ENCODE peak calls at places on chromosome 16, in five cellular contexts. C is body of pancreas, U is esophagus squamous epithelium, Z is neural progenitor cell, L is mammary epithelial cell. G is an unnamed sample.

GRCh38 chr16:78926723-78927200 is 673.8 kb downstream of the MAF start:
- DNase-seq in C (no peak), L (no peak), U (no peak), Z (no peak), G (no peak)

GRCh38 chr16:28192811-28193529 is 18.8 kb downstream of the XPO6 start:
- DNase-seq in L (no peak), U (no peak), Z (no peak), C (no peak), G (no peak)

GRCh38 chr16:3106205-3106928 is 6.0 kb upstream of the ZNF205 start:
- DNase-seq in U (peak), Z (peak), C (peak), L (peak), G (peak)

GRCh38 chr16:15425861-15426260 is 8.5 kb upstream of the BMERB1 start:
- DNase-seq in Z (no peak), U (no peak), C (no peak), L (no peak), G (no peak)

GRCh38 chr16:52552643-52553042 is 5.7 kb upstream of the TOX3 start:
- DNase-seq in L (no peak), U (no peak), Z (no peak), C (no peak), G (no peak)

GRCh38 chr16:66717112-66717675 is 20.7 kb upstream of the CMTM4 start:
- DNase-seq in U (no peak), C (no peak), L (no peak), Z (peak), G (peak)

GRCh38 chr16:79287424-79287917 is 313.1 kb downstream of the MAF start:
- DNase-seq in L (no peak), U (no peak), C (no peak), Z (no peak), G (no peak)

GRCh38 chr16:83441523-83441922 is 366.3 kb upstream of the HSBP1 start:
- DNase-seq in L (peak), Z (no peak), C (no peak), U (no peak), G (no peak)

GRCh38 chr16:89442990-89443726 is 47.2 kb downstream of the ANKRD11 start:
- DNase-seq in U (no peak), C (peak), Z (no peak), L (peak), G (no peak)

GRCh38 chr16:7513429-7513828 is 180.8 kb downstream of the RBFOX1 start:
- DNase-seq in C (no peak), U (no peak), Z (no peak), L (no peak), G (no peak)

GRCh38 chr16:3112058-3112880 is at the start of gene ZNF205:
- DNase-seq in U (no peak), L (peak), C (peak), Z (peak), G (peak)

GRCh38 chr16:54158986-54159385 is 127.6 kb downstream of the IRX3 start:
- DNase-seq in L (no peak), Z (no peak), U (no peak), C (no peak), G (no peak)

GRCh38 chr16:9099131-9099625 is 7.7 kb downstream of the HAPSTR1 start:
- DNase-seq in L (peak), C (no peak), Z (no peak), U (no peak), G (no peak)

GRCh38 chr16:88063201-88063773 is 112.1 kb downstream of the BANP start:
- DNase-seq in L (no peak), C (no peak), U (no peak), Z (no peak), G (peak)
- H3K27ac ChIP-seq in L (no peak), C (no peak), U (no peak), Z (no peak), G (no peak)

DNA sequence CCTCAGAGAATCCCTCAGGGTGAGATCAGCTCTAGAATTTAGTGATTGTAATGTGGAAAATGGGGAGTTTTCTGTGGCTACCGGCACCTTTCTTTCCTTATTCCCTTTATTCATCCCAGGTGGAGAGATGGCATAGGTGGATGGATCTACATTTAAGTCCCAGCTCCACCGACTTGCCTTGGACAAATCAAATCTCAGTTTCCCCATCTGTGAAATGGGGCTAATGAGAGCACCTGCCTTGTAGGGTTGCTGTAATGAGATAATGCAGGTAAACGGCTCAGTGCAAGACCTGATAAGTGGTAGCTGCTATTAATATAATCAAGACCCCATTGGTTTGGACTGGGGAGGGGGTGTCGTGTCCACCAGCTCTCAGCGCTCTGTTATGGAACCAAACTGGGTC is 40.5 kb downstream of the OTOA start:
- DNase-seq in Z (no peak), L (no peak), C (no peak), U (no peak), G (no peak)
- H3K27ac ChIP-seq in Z (no peak), L (no peak), C (no peak), U (no peak), G (no peak)

GRCh38 chr16:29761882-29762281 is 16.1 kb upstream of the C16orf54 start:
- DNase-seq in L (no peak), U (no peak), Z (no peak), C (peak), G (no peak)

GRCh38 chr16:29760567-29761279 is 14.9 kb upstream of the C16orf54 start:
- DNase-seq in L (no peak), Z (no peak), C (no peak), U (no peak), G (no peak)

GRCh38 chr16:29765167-29766032 is 12.7 kb upstream of the ZG16 start:
- DNase-seq in Z (no peak), U (no peak), L (no peak), C (peak), G (no peak)

GRCh38 chr16:29767062-29767461 is 11.0 kb upstream of the ZG16 start:
- DNase-seq in C (no peak), L (no peak), U (no peak), Z (no peak), G (no peak)

GRCh38 chr16:29763326-29763725 is 14.7 kb upstream of the ZG16 start:
- DNase-seq in U (no peak), L (no peak), C (no peak), Z (no peak), G (no peak)
- H3K27ac ChIP-seq in U (no peak), L (no peak), C (no peak), Z (no peak), G (no peak)

GRCh38 chr16:68283346-68283745 is 19.0 kb downstream of the SLC7A6 start:
- DNase-seq in L (no peak), C (no peak), Z (no peak), U (no peak), G (no peak)

GRCh38 chr16:68280160-68280559 is 15.8 kb downstream of the SLC7A6 start:
- DNase-seq in U (no peak), C (no peak), L (no peak), Z (no peak), G (no peak)

GRCh38 chr16:68281368-68282063 is 17.2 kb downstream of the SLC7A6 start:
- DNase-seq in C (no peak), L (no peak), Z (no peak), U (no peak), G (no peak)

GRCh38 chr16:68283840-68284595 is 19.7 kb downstream of the SLC7A6 start:
- DNase-seq in U (no peak), Z (no peak), L (no peak), C (no peak), G (no peak)

DNA sequence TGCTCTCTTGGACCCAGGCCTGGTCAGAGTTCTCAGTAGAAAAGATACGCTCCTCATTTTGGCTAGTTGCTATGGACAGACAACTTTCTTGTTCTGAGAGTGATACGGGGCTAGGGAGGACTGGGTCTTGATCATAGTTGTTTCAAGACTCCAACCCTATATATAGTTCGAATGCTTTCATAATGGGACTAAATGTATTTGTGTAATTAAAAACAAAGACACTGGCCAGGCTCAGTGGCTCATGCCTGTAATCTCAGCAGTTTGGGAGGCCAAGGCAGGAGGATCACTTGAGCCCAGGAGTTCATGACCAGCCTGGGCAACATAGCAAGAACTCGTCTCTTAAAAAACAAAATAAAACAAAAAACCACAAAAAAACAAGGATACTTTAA is 17.7 kb downstream of the SLC7A6 start:
- DNase-seq in Z (no peak), C (no peak), L (no peak), U (no peak), G (no peak)
- H3K27ac ChIP-seq in Z (no peak), C (no peak), L (no peak), U (no peak), G (no peak)

GRCh38 chr16:10835281-10835931 is 16.8 kb upstream of the TVP23A start:
- DNase-seq in Z (no peak), U (no peak), L (no peak), C (no peak), G (no peak)

GRCh38 chr16:10834130-10834529 is 15.5 kb upstream of the TVP23A start:
- DNase-seq in L (no peak), U (no peak), C (no peak), Z (no peak), G (no peak)

GRCh38 chr16:10834766-10835165 is 16.2 kb upstream of the TVP23A start:
- DNase-seq in L (no peak), C (no peak), Z (no peak), U (no peak), G (no peak)

GRCh38 chr16:10833271-10833670 is 14.7 kb upstream of the TVP23A start:
- DNase-seq in U (no peak), L (no peak), Z (no peak), C (no peak), G (no peak)

DNA sequence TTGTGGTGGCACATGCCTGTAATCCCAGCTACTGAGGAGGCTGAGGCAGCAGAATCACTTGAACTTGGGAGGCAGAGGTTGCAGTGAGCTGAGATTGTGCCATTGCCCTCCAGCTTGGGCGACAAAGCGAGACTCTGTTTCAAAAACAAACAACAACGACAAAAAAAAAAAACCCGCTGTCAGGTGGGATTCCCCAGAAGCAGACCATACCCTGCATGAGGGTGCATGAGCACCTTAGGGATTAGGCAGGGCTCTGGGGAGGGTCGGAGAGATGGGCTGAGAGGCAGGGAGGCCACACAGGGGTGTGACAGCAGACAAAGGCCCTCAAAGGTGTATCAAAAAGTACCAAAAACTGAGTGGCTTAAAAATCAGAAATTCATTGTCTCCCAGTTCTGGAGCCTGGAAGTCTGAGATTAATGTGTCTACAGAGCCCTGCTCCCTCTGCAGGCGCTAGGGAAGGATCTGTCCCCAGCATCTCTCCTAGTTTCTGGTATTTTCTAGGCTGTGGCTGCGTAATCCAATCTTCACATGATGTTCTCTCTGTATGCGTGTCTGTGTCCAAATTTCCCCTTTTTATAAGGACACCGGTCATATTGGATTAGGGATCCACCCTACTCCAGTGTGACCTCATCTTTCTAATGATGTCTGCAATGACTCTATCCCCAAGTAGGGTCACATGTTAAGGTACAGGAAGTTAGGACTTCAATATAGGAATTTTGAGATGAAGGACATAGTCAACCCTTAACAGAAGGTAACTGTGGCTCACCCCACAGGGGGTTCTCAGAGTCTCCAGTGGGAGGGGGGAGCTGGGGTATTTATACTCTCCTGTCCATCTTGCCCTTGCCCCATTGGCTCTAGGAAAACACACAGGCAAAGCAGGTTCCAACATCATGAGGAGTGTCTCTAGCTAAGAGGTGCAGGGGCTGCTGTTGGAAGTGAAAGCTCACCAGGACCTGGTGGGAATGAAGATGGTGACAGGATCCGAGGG is 13.6 kb upstream of the TVP23A start:
- DNase-seq in Z (no peak), L (no peak), C (no peak), U (no peak), G (no peak)
- H3K27ac ChIP-seq in Z (no peak), L (no peak), C (no peak), U (no peak), G (no peak)

DNA sequence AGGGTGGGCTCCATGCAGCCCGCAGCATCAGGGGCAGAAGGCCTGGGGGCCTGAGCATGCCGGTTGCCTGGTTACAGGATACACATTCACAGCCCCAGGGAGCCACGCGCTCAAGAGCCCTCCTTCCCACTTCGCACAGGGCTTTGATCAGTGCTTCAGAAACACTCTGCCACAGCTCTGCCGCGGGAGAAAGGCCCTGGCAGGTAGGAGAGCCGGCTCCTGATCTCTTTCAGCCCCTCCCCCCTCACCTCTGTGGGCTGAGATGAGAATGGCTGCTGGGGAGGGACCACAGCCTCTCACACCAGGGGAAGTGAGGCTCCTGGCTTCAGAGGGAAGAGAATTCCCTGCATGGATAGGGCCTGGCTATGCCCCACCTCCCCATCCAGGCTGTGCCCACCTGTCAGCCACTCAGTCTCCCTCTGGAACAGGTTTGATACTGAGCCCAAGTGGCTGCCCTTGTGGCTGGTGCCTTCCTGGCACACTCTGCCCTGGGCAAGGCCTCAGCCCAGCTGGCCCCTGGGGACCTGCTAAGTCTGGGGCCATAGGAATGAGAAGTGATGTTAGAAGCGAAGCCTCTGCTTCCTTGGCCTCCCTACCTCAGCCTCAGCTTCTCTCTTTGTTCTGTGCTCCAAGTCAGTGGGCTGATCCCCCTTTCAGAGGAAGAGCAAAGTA is 8.6 kb downstream of the DOK4 start:
- DNase-seq in L (no peak), U (no peak), C (no peak), Z (peak), G (no peak)
- H3K27ac ChIP-seq in L (no peak), U (no peak), C (no peak), Z (no peak), G (no peak)